ENCODE peak calls at places on chromosome 1, in four cellular contexts. F is upper lobe of right lung, L is lower lobe of right lung, W is stomach. V is an unnamed sample.

GRCh38 chr1:40708750-40709099 is 17.2 kb downstream of the NFYC start:
- DNase-seq in W (no peak), L (no peak), F (no peak), V (no peak)

GRCh38 chr1:2317230-2318065 is 73.9 kb downstream of the MORN1 start:
- DNase-seq in L (no peak), W (no peak), F (no peak), V (no peak)

GRCh38 chr1:229342902-229343587 is at the start of gene CCSAP:
- DNase-seq in W (peak; percentile 61), L (peak; percentile 71), F (peak; percentile 85), V (peak; percentile 76)

GRCh38 chr1:205610781-205611473 is 20.9 kb downstream of the ELK4 start:
- DNase-seq in W (no peak), F (no peak), L (no peak), V (no peak)

GRCh38 chr1:247079141-247079874 is 697 bp upstream of the ZNF670 start:
- DNase-seq in F (no peak), L (no peak), W (no peak), V (no peak)

GRCh38 chr1:40956397-40956796 is 23.1 kb upstream of the CTPS1 start:
- DNase-seq in W (no peak), L (no peak), F (no peak), V (no peak)

GRCh38 chr1:246608616-246609376 is 42.5 kb downstream of the CNST start:
- DNase-seq in F (peak; percentile 93), L (peak; percentile 93), W (peak; percentile 93), V (no peak)

GRCh38 chr1:118717893-118718292 is 270.2 kb downstream of the TBX15 start:
- DNase-seq in W (no peak), F (no peak), L (no peak), V (no peak)

GRCh38 chr1:109912214-109912861 is 1.7 kb downstream of the CSF1 start:
- DNase-seq in F (no peak), L (no peak), W (no peak), V (no peak)

GRCh38 chr1:118815909-118816308 is 172.2 kb downstream of the TBX15 start:
- DNase-seq in L (no peak), W (no peak), F (no peak), V (no peak)

GRCh38 chr1:116232989-116233514 is 121.9 kb downstream of the MAB21L3 start:
- DNase-seq in F (no peak), L (no peak), W (no peak), V (no peak)
- TF ChIP-seq CTCF in F (no peak), L (no peak), W (no peak), V (no peak)

DNA sequence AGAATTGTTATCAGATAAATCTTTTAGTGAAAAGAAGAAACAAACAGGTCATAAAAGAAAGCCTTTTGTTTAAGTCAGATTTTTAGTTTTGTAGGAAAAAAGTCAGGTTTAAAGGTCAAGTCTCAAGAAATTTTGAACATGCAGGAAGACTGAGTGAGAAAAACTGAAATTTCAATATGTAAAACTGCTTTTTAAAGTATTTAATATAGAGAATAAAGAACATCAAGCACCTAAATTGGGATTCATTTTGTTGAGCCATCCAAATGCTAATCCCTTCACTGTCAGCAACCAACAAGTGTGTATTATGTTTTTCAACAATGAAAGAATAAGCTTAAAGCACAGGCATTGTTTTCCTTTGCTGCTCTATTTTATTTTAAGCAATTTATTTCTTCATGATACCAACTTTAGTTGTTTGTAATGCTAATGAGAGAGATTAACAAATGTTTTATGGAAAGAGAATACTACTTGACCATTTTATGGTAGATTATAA is 114.9 kb upstream of the SERTAD4 start:
- DNase-seq in L (no peak), W (no peak), F (no peak), V (no peak)
- H3K4me1 ChIP-seq in L (no peaks in the 10 kb centered on the region), W (no peaks in the 10 kb centered on the region), F (no peaks in the 10 kb centered on the region), V (no peaks in the 10 kb centered on the region)

DNA sequence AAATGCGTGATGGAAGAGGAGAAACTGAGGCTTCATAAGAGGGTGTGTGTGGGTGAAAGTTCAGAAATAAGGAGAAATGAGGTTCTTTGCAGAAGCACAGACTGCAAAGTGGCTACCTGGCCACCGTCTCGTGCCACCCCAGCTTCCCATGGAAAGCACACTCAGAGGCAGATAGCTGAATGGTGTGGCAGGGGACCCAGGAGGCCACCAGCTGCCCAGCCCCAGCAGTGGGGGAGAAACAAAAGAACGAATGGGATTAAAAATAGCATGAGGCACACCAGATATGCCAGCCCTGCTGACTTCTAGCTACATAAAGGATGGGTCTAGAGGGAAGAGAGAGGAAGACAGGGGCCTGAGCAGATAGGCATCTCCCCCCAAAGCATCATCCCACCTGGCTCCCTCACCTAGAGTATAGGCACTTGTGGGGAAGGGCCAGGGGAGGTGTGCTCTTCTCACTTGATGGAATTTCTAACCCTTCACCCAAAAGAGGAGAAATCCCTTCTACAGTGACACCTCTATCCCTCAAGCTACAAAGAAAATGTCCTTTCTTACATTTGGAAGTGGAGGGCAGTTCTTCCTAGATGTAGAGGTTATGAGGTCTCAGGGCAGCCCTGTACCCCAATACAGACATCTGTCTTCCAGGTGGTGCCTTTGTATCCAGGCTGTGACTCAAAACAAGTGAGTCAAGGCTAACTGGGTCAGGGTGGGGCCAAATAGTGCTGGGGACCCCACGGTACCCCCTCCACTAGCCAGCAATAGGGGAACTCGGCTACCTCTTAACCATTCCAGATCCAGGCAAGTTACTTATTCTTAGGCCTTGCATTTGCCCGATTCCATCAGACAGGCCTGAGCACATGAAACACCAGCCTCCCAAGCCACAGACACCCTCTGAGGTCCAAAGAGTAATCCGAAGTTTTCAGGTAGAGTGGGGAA is 3.5 kb downstream of the HDGF start:
- DNase-seq in W (no peak), F (no peak), L (no peak), V (no peak)
- H3K4me3 ChIP-seq in W (peak overlapping the region; percentile 92), F (peak overlapping the region; percentile 96), L (peak overlapping the region; percentile 95), V (peak overlapping the region; percentile 82)

GRCh38 chr1:68600049-68600661 is 103.3 kb upstream of the DEPDC1 start:
- DNase-seq in L (no peak), W (no peak), F (no peak), V (no peak)
- TF ChIP-seq CTCF in L (peak; percentile 37), W (no peak), F (peak; percentile 42), V (peak; percentile 64)

GRCh38 chr1:214280386-214281029 is 451 bp upstream of the SMYD2 start:
- DNase-seq in F (peak; percentile 70), L (peak; percentile 63), W (peak; percentile 56), V (peak; percentile 37)
- H3K4me1 ChIP-seq in F (peaks cover 8% of the 10 kb centered on the region), L (peaks cover 27% of the 10 kb centered on the region), W (peaks cover 32% of the 10 kb centered on the region), V (peaks cover 10% of the 10 kb centered on the region)

GRCh38 chr1:244048566-244049141 is 2.4 kb upstream of the ZBTB18 start:
- DNase-seq in W (no peak), L (no peak), F (peak; percentile 86), V (no peak)
- H3K4me3 ChIP-seq in W (peak overlapping the region; percentile 85), L (peak overlapping the region; percentile 62), F (peak overlapping the region; percentile 61), V (peak overlapping the region; percentile 74)

GRCh38 chr1:170659404-170660035 is 4.4 kb upstream of the PRRX1 start:
- DNase-seq in W (no peak), L (no peak), F (no peak), V (no peak)
- TF ChIP-seq CTCF in W (no peak), L (no peak), F (no peak), V (no peak)

DNA sequence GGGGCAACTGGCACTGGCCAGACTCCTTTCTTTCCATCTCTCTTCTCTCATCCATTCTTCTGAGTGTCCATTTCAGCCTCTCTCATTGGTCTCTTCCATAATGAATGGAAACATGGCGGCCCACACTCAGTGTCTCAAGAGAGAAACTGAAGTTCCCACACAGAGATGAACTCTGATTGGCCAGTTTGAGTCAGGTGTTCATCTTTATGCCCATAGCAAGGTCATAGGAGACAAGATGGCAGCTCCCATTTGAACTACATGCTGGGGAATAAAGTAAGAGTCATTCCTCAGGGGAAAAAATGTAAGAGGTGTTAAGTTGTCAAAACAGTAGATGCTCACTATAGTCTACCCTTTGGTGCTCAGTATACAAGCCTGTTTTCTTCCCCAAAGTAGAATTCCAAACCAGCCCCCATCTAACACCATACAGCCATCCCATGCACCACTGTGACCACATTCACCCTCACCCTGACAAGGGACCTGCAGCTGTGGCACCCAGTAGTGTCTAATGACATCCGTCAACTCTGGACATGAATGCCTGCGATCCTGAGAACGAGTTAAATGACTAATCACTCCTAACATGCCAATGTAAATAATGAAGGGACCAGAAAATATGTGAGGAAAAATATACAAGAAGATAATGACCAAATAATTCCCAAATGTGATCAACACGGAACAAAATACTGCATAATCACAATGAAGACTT is 12.4 kb downstream of the CDA start:
- DNase-seq in W (no peak), L (no peak), F (no peak), V (no peak)
- H3K4me1 ChIP-seq in W (no peaks in the 10 kb centered on the region), L (peaks cover 8% of the 10 kb centered on the region), F (peaks cover 4% of the 10 kb centered on the region), V (no peaks in the 10 kb centered on the region)

DNA sequence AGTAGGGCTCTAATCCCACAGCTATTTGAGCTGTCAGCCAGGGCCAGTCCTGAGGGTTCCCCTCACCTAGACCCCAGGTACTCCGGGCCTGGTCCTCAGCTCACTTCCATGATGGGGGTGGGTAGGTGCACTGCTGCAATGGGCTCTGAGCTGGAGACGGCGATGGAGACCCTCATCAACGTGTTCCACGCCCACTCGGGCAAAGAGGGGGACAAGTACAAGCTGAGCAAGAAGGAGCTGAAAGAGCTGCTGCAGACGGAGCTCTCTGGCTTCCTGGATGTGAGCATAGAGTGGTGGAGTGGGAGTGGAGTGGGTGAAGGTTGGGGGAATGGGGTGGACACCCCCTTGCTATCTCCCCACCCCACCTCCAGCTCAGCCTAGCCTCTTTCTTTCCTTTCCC is 2.1 kb downstream of the S100A1 start:
- DNase-seq in W (no peak), L (no peak), F (peak; percentile 61), V (no peak)
- H3K4me3 ChIP-seq in W (no peak overlapping the region), L (no peak overlapping the region), F (no peak overlapping the region), V (no peak overlapping the region)

V was measured in tibial artery.